ENCODE peak calls at places on chromosome 1, in six cellular contexts. I is A549, M is tibial nerve, X is transverse colon, G is SK-N-SH, K is sigmoid colon. L is an unnamed sample.

GRCh38 chr1:101567582-101568189 is 330.9 kb downstream of the S1PR1 start:
- DNase-seq in G (peak; percentile 47), K (no peak), M (no peak), X (peak; percentile 40), I (peak; percentile 26), L (no peak)

GRCh38 chr1:159598196-159598595 is 10.6 kb downstream of the APCS start:
- DNase-seq in M (no peak), I (peak; percentile 88), G (no peak), K (no peak), X (no peak), L (no peak)

GRCh38 chr1:12754738-12755137 is 8.7 kb downstream of the CFAP107 start:
- DNase-seq in M (no peak), G (no peak), K (no peak), X (no peak), I (no peak), L (no peak)

GRCh38 chr1:186063091-186063657 is 311.9 kb downstream of the TPR start:
- DNase-seq in X (no peak), I (no peak), G (no peak), K (no peak), M (no peak), L (no peak)

GRCh38 chr1:12769031-12769430 is 4.5 kb upstream of the PRAMEF12 start:
- DNase-seq in K (no peak), X (no peak), I (no peak), M (no peak), G (no peak), L (no peak)

GRCh38 chr1:204443260-204443619 is 31.6 kb upstream of the PPP1R15B start:
- DNase-seq in K (no peak), M (no peak), G (no peak), X (no peak), I (no peak), L (no peak)

GRCh38 chr1:69982992-69983391 is 222.4 kb downstream of the LRRC40 start:
- DNase-seq in G (no peak), X (no peak), M (no peak), K (no peak), I (no peak), L (no peak)

GRCh38 chr1:9324246-9325096 is 31.8 kb downstream of the SPSB1 start:
- DNase-seq in K (no peak), G (no peak), I (no peak), X (no peak), M (no peak), L (no peak)

GRCh38 chr1:174999926-175000696 is at the start of gene CACYBP:
- DNase-seq in X (no peak), G (peak; percentile 95), M (peak; percentile 34), K (no peak), I (peak; percentile 21), L (peak; percentile 81)

GRCh38 chr1:86762336-86762735 is 58.0 kb downstream of the SH3GLB1 start:
- DNase-seq in K (no peak), I (no peak), X (no peak), G (no peak), M (no peak), L (no peak)

GRCh38 chr1:62318320-62318755 is 896 bp downstream of the KANK4 start:
- DNase-seq in M (no peak), K (no peak), G (no peak), X (no peak), I (no peak), L (no peak)

GRCh38 chr1:109137959-109138757 is 24.2 kb downstream of the ELAPOR1 start:
- DNase-seq in X (peak; percentile 47), M (no peak), I (no peak), G (no peak), K (no peak), L (no peak)

GRCh38 chr1:160800645-160801408 is 4.9 kb downstream of the LY9 start:
- DNase-seq in I (no peak), M (no peak), K (no peak), G (no peak), X (no peak), L (no peak)

GRCh38 chr1:214615111-214615510 is 12.1 kb downstream of the CENPF start:
- DNase-seq in I (no peak), G (no peak), M (no peak), K (no peak), X (no peak), L (no peak)

GRCh38 chr1:223774133-223774811 is 61.9 kb downstream of the CAPN2 start:
- DNase-seq in G (no peak), M (no peak), I (no peak), X (no peak), K (peak; percentile 56), L (no peak)

GRCh38 chr1:157472302-157472701 is 80.0 kb downstream of the FCRL5 start:
- DNase-seq in M (no peak), G (no peak), X (peak; percentile 13), K (no peak), I (no peak), L (no peak)

GRCh38 chr1:217053666-217054065 is 330.4 kb upstream of the ESRRG start:
- DNase-seq in X (no peak), M (no peak), G (no peak), K (no peak), I (no peak), L (no peak)

GRCh38 chr1:182604835-182605164 is 611 bp upstream of the RGS16 start:
- DNase-seq in X (no peak), I (no peak), K (no peak), M (no peak), G (no peak), L (no peak)

GRCh38 chr1:27538793-27539192 is 48.8 kb upstream of the WASF2 start:
- DNase-seq in G (no peak), I (peak; percentile 50), M (no peak), X (no peak), K (peak; percentile 77), L (no peak)

GRCh38 chr1:229031491-229032341 is 239.2 kb upstream of the RAB4A start:
- DNase-seq in G (no peak), M (no peak), X (no peak), I (no peak), K (no peak), L (no peak)

GRCh38 chr1:58909162-58909560 is 125.3 kb upstream of the JUN start:
- DNase-seq in X (no peak), M (no peak), K (no peak), G (no peak), I (no peak), L (no peak)

GRCh38 chr1:229430761-229431269 is 3.1 kb downstream of the ACTA1 start:
- DNase-seq in X (peak; percentile 40), K (no peak), G (no peak), M (peak; percentile 25), I (no peak), L (no peak)

GRCh38 chr1:177848577-177848976 is 121.3 kb downstream of the SEC16B start:
- DNase-seq in X (no peak), I (no peak), G (no peak), M (no peak), K (no peak), L (no peak)

GRCh38 chr1:172429324-172430127 is 9.0 kb downstream of the C1orf105 start:
- DNase-seq in G (peak; percentile 40), I (peak; percentile 82), M (peak; percentile 52), K (no peak), X (peak; percentile 31), L (no peak)

GRCh38 chr1:53046930-53047329 is 15.1 kb upstream of the PODN start:
- DNase-seq in G (no peak), X (no peak), I (no peak), M (no peak), K (no peak), L (no peak)

GRCh38 chr1:114152211-114153050 is 1.2 kb downstream of the SYT6 start:
- DNase-seq in M (no peak), X (peak; percentile 27), K (peak; percentile 75), I (peak; percentile 1), G (peak; percentile 87), L (no peak)

GRCh38 chr1:68111804-68112436 is 61.5 kb upstream of the DIRAS3 start:
- DNase-seq in G (peak; percentile 44), K (peak; percentile 88), I (peak; percentile 79), X (peak; percentile 64), M (peak; percentile 50), L (no peak)

DNA sequence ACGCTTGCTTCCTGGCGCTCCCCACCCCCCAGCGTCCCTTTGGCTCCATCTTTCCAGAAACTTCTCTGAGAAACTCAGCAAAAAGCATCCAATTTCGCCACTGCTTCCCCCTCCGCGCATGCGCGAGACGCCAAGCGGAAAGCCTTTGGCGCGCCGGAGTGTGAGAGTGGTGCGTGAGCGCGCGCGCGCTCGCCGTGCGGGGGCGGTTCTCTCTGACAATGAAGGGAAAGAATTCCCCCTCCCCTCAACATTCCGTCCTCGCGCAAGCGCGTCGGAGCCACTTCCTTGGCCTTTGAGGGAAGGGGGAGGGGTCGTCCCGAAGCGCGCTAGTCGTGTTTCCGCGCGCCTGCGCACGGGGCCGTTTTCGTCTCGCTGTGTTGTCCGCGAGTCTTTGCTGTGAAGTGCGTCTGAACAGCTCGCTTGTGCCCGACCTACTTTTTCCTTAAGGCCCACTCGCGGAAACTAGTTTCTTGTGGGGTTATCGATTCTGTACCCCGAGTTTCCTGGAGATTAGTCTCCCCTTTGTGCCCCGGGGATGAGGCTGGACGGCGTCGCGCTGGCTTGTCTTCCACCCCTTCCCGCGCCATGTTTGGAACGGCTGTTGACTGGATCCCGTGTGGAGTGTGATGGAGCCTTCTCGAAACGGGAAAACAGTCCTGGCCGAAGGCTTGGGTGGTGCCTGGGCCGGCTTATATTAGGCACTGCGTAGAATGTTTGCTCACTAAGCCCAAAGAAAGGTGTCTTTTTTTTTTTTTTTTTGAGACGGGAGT is 11.6 kb upstream of the SPEN start:
- DNase-seq in K (peak; percentile 100), X (peak; percentile 100), I (peak; percentile 98), M (peak; percentile 99), G (peak; percentile 96), L (peak; percentile 99)
- TF ChIP-seq EP300 in K (no peak), X (no peak), I (no peak), M (peak; percentile 99), G (peak; percentile 46), L (no peak)

GRCh38 chr1:198627436-198628063 is 11.3 kb upstream of the PTPRC start:
- DNase-seq in X (no peak), K (no peak), M (no peak), I (no peak), G (no peak), L (no peak)
- H3K4me1 ChIP-seq in X (no peaks in the 10 kb centered on the region), K (no peaks in the 10 kb centered on the region), M (no peaks in the 10 kb centered on the region), I (no peaks in the 10 kb centered on the region), G (no peaks in the 10 kb centered on the region), L (no peaks in the 10 kb centered on the region)

DNA sequence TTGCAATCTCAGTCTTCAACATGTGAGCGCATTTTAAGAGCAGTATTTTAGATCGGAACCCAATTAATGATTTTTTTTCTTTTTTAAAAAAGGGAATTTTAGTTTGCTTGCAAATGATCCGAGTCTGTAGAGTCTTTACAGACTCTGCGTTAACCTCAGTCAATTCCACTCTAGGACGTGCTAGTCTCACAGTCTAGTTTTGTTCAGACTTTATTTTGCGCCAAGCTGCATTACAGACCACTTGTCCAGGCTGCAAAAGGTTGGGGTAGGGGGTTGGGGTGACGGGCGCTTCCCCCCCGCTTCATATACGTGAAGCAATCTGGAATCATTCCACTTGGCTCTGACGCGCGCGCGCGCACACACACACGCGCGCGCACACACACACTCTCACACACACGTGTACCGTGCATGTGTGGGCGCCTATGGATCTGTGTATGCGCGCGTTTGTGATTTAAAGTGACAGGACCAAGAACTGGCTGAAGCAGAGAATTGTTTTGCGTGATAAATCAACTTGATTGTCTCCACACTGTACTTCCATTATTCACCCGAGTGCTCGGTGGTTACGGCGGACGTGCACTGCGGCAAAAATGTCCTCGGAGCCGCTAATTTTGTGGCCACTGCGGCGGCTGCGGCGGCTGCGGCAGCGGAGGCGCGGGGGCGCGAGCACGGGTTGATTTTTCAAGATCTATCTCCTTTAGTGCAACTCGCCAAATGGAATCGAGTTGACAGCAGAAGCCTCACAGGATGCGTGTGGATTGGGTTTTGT is 25.5 kb upstream of the NFIA start:
- DNase-seq in K (peak; percentile 81), M (peak; percentile 59), X (peak; percentile 74), G (peak; percentile 72), I (peak; percentile 57), L (no peak)
- TF ChIP-seq EP300 in K (peak; percentile 3), M (peak; percentile 74), X (no peak), G (no peak), I (no peak), L (no peak)

GRCh38 chr1:153886127-153886526 is 36.6 kb downstream of the GATAD2B start:
- DNase-seq in M (no peak), I (no peak), X (no peak), K (no peak), G (no peak), L (no peak)
- H3K4me1 ChIP-seq in M (peaks cover 18% of the 10 kb centered on the region), I (peaks cover 3% of the 10 kb centered on the region), X (peaks cover 20% of the 10 kb centered on the region), K (peaks cover 30% of the 10 kb centered on the region), G (peaks cover 10% of the 10 kb centered on the region), L (peaks cover 25% of the 10 kb centered on the region)

L was measured in suprapubic skin.